ENCODE peak calls at places on chromosomes 13 and 19, in seven cellular contexts. E is H1, P is neuronal stem cell, B is H9, M is mesendoderm, J is mesenchymal stem cell, N is trophoblast cell. Z is an unnamed sample.

GRCh38 chr13:40388617-40389016 is 277.8 kb downstream of the FOXO1 start:
- DNase-seq in J (peak), N (no peak), E (no peak), M (no peak), P (no peak), B (no peak), Z (peak)

GRCh38 chr19:3981736-3982681 is 3.3 kb downstream of the EEF2 start:
- DNase-seq in P (no peak), E (no peak), M (no peak), B (peak), J (no peak), N (no peak), Z (no peak)

GRCh38 chr13:33369073-33369472 is 83.5 kb upstream of the STARD13 start:
- DNase-seq in P (no peak), B (no peak), J (no peak), E (no peak), M (no peak), N (no peak), Z (no peak)

GRCh38 chr19:48196933-48197665 is 26.6 kb downstream of the ZSWIM9 start:
- DNase-seq in B (no peak), N (no peak), M (peak), E (no peak), J (no peak), P (no peak), Z (no peak)

GRCh38 chr19:44722131-44723121 is 23.5 kb downstream of the CEACAM16 start:
- DNase-seq in P (no peak), B (no peak), E (no peak), N (peak), J (no peak), M (no peak), Z (no peak)

GRCh38 chr19:2997720-2998119 is 20.4 kb downstream of the TLE6 start:
- DNase-seq in M (no peak), J (no peak), N (peak), B (no peak), E (no peak), P (no peak), Z (no peak)

GRCh38 chr19:17020823-17021222 is 5.8 kb downstream of the CPAMD8 start:
- DNase-seq in E (no peak), J (peak), B (no peak), N (no peak), P (no peak), M (peak), Z (no peak)

GRCh38 chr19:1855040-1855827 is 7.0 kb upstream of the REXO1 start:
- DNase-seq in B (peak), M (peak), J (peak), E (peak), N (peak), P (peak), Z (peak)

GRCh38 chr13:109737606-109738005 is 48.8 kb downstream of the IRS2 start:
- DNase-seq in B (no peak), E (no peak), N (peak), M (no peak), J (no peak), P (no peak), Z (peak)

GRCh38 chr19:50817941-50818858 is 5.4 kb downstream of the KLK1 start:
- DNase-seq in N (no peak), B (peak), M (peak), P (peak), J (peak), E (peak), Z (no peak)

GRCh38 chr19:41999071-41999877 is 5.2 kb upstream of the ATP1A3 start:
- DNase-seq in B (peak), J (no peak), M (peak), P (no peak), E (no peak), N (peak), Z (no peak)

GRCh38 chr19:41998246-41999020 is 4.4 kb upstream of the ATP1A3 start:
- DNase-seq in P (peak), N (peak), M (peak), J (peak), B (peak), E (no peak), Z (peak)

GRCh38 chr19:41997121-41997850 is 3.3 kb upstream of the ATP1A3 start:
- DNase-seq in J (peak), N (peak), M (peak), E (no peak), P (peak), B (peak), Z (peak)

GRCh38 chr19:41997851-41998229 is 3.8 kb upstream of the ATP1A3 start:
- DNase-seq in P (no peak), M (no peak), E (no peak), N (no peak), J (no peak), B (peak), Z (no peak)

GRCh38 chr19:41999878-42000208 is 5.8 kb upstream of the ATP1A3 start:
- DNase-seq in P (no peak), E (no peak), M (no peak), B (no peak), J (no peak), N (no peak), Z (no peak)
- H4K8ac ChIP-seq in P (no peak), E (no peak), M (no peak), B (no peak), J (no peak), N (no peak), Z (no peak)

GRCh38 chr19:18848860-18849661 is 17.3 kb downstream of the UPF1 start:
- DNase-seq in N (peak), B (no peak), E (no peak), J (no peak), M (peak), P (no peak), Z (peak)

GRCh38 chr19:18847516-18848463 is 16.0 kb downstream of the UPF1 start:
- DNase-seq in J (no peak), N (no peak), P (no peak), E (no peak), B (no peak), M (no peak), Z (no peak)

GRCh38 chr19:18851673-18852325 is 20.0 kb downstream of the UPF1 start:
- DNase-seq in J (no peak), N (no peak), E (no peak), P (no peak), B (no peak), M (no peak), Z (no peak)

GRCh38 chr19:18850560-18851375 is 19.0 kb downstream of the UPF1 start:
- DNase-seq in B (no peak), M (no peak), E (no peak), P (no peak), J (no peak), N (peak), Z (no peak)

DNA sequence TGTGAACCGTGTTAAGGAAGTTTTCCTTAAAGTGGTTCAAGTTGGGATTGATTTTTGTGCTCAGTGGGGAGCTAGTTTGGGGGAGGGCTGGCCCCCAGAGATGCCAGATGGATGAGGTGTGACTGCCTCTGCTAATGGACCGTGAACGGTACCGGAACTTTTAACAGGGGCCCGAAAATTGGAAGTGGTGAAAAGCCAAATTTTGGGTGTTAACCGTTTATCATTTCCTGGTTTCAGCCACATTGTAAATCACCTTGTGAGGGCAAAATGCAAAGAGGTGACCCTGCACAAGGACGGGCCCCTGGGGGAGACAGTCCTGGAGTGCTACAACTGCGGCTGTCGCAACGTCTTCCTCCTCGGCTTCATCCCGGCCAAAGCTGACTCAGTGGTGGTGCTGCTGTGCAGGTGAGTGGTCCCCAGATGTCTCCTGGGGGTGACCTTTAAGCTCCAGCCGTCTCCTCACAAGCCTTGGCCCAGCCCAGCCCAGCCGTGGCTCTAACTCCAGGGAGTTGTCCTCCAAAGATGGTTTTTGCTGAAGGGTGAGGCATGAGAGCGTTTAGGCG is 18.2 kb downstream of the UPF1 start:
- DNase-seq in N (no peak), E (no peak), P (no peak), J (no peak), B (no peak), M (no peak), Z (no peak)
- H4K8ac ChIP-seq in N (no peak), E (no peak), P (no peak), J (no peak), B (no peak), M (no peak), Z (no peak)

DNA sequence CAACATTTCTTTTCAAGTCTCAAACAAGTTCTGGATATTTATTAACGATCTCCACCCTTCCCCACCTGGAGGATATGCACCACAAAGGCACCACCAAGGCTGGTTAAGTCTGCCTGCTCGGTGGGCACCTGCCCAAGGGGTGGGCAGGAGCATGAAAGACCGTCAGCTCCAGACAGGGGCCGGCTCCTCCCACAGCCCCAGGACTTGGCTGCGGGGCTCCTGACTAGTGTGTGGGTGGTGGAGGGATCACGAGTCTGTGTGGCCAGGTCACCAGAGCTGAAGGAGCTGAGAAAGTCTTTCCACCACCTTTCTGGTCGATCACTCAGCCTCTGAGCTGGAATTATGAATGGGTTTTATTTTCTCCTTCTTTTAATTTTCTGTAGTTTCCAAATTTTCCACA is 7.8 kb downstream of the SLC7A1 start:
- DNase-seq in J (no peak), P (no peak), N (no peak), M (no peak), E (no peak), B (no peak), Z (peak)
- H4K8ac ChIP-seq in J (no peak), P (no peak), N (no peak), M (no peak), E (peak), B (no peak), Z (no peak)

DNA sequence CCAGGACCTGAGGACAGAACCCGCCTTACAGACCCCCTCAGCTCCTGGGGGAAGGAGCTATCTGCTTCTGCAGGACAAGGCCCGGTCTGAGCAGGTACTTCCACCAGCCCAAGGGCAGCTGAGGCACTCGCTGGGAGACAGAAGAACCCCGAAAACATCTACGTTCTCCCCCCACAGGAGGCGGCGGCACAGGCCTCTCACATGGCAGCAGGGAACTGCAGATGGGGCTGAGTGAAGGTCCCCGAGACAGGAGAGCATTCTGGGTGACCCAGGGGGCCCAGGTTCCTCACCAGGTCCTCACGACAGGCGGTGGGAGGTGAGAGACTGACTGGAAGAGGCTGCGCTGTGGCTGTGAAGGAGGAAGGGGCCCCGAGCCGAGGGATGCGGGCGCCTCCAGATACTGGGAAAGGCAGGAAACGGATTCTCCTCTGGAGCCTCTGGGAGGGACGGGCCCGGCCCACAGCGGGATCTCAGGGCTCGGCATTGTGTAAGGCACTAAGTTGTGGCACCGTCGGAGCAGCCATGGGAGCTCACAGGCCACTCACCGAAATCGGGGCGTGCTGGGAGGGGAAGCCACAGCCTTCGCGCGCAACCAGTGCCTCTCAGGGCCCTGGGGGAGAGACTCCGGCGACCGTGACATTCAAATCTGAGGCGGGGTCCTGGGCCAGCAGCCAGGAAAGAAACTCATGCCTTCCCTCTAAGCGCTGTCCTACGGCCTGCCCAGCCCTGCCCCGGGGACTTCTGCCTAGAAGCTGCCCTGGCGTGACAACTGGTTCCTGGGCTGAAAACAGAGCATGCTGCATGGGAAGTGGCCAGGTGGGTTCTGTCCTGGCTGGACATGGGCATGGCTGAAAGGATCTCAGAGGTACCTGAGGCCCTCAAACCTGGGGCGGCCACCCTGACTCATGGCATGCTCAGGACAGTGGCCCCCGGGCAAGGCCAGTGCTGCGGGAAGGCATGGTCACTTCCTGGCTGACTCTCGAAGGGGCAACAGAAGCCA is 14.0 kb downstream of the RPL36 start:
- DNase-seq in P (no peak), J (no peak), M (no peak), N (no peak), B (no peak), E (no peak), Z (no peak)
- H4K8ac ChIP-seq in P (no peak), J (no peak), M (no peak), N (no peak), B (no peak), E (peak), Z (no peak)

GRCh38 chr13:45138282-45138681 is 18.0 kb downstream of the GTF2F2 start:
- DNase-seq in M (no peak), B (no peak), E (no peak), J (no peak), N (no peak), P (no peak), Z (no peak)

GRCh38 chr13:45136741-45137500 is 16.6 kb downstream of the GTF2F2 start:
- DNase-seq in B (no peak), E (no peak), M (no peak), P (no peak), J (no peak), N (no peak), Z (no peak)

GRCh38 chr13:45132384-45133064 is 12.2 kb downstream of the GTF2F2 start:
- DNase-seq in P (no peak), E (no peak), N (no peak), M (no peak), B (no peak), J (no peak), Z (no peak)

GRCh38 chr13:45137501-45137880 is 17.2 kb downstream of the GTF2F2 start:
- DNase-seq in M (no peak), J (no peak), B (no peak), P (no peak), N (no peak), E (no peak), Z (no peak)

GRCh38 chr13:45133396-45134118 is 13.2 kb downstream of the GTF2F2 start:
- DNase-seq in J (no peak), E (no peak), B (no peak), N (no peak), M (peak), P (no peak), Z (no peak)
- H4K8ac ChIP-seq in J (no peak), E (no peak), B (no peak), N (no peak), M (no peak), P (no peak), Z (no peak)